ENCODE peak calls at places on chromosomes 1 and 21, in ten cellular contexts. D, W, Z, P, L, H, C, O, Q and X are unnamed samples.

GRCh38 chr1:206699626-206700025 is 14.9 kb downstream of the MAPKAPK2 start:
- DNase-seq in O (no peak), Z (no peak), W (no peak), Q (no peak), C (peak), H (no peak), D (no peak), P (no peak), L (peak), X (no peak)

GRCh38 chr1:248710305-248710900 is 7.8 kb upstream of the OR14I1 start:
- DNase-seq in H (no peak), Q (no peak), P (no peak), Z (no peak), O (no peak), L (no peak), C (no peak), W (no peak), D (no peak), X (no peak)

GRCh38 chr21:7917729-7918128 is 2603.7 kb upstream of the TPTE start:
- DNase-seq in Q (no peak), H (no peak), P (no peak), Z (no peak), L (no peak), W (no peak), C (no peak), D (no peak), O (no peak), X (no peak)

GRCh38 chr1:6275826-6276764 is 15.2 kb upstream of the GPR153 start:
- DNase-seq in L (peak), Q (no peak), P (no peak), H (peak), Z (peak), C (peak), D (peak), O (peak), W (no peak), X (no peak)

GRCh38 chr1:165551469-165551868 is 7.7 kb downstream of the LRRC52 start:
- DNase-seq in P (no peak), W (no peak), L (no peak), Z (no peak), Q (no peak), H (no peak), O (no peak), C (no peak), D (no peak), X (no peak)

GRCh38 chr1:92482665-92483441 is 3.9 kb downstream of the GFI1 start:
- DNase-seq in W (peak), P (no peak), Q (no peak), D (peak), Z (no peak), C (peak), O (no peak), H (no peak), L (no peak), X (no peak)

GRCh38 chr1:201349091-201349490 is 28.4 kb downstream of the TNNT2 start:
- DNase-seq in H (no peak), P (no peak), Z (no peak), W (no peak), D (no peak), C (no peak), O (no peak), L (no peak), Q (no peak), X (no peak)

GRCh38 chr1:167202049-167202448 is 18.6 kb upstream of the POU2F1 start:
- DNase-seq in Z (no peak), P (no peak), L (no peak), W (no peak), Q (no peak), H (no peak), D (no peak), C (no peak), O (no peak), X (no peak)

GRCh38 chr1:94130851-94131595 is 10.1 kb upstream of the ABCA4 start:
- DNase-seq in C (peak), D (no peak), L (peak), O (no peak), P (peak), Z (no peak), W (no peak), Q (no peak), H (peak), X (no peak)

GRCh38 chr1:182166321-182166720 is 104.8 kb upstream of the ZNF648 start:
- DNase-seq in L (no peak), P (no peak), H (no peak), Z (no peak), O (no peak), C (no peak), W (no peak), D (no peak), Q (no peak), X (no peak)

GRCh38 chr1:55965981-55966461 is 613.3 kb downstream of the PLPP3 start:
- DNase-seq in P (peak), Z (no peak), H (peak), D (no peak), O (no peak), C (no peak), L (no peak), Q (no peak), W (no peak), X (no peak)

GRCh38 chr1:221100196-221100950 is 221.1 kb downstream of the HLX start:
- DNase-seq in Z (no peak), P (no peak), L (peak), O (no peak), C (peak), W (no peak), Q (no peak), D (no peak), H (peak), X (no peak)

GRCh38 chr21:38268859-38269566 is 12.2 kb downstream of the KCNJ15 start:
- DNase-seq in Q (no peak), Z (no peak), H (no peak), W (no peak), C (no peak), P (peak), D (no peak), L (no peak), O (no peak), X (no peak)

GRCh38 chr1:71660417-71660816 is 579.6 kb upstream of the ZRANB2 start:
- DNase-seq in H (peak), O (no peak), Q (no peak), L (no peak), Z (no peak), P (no peak), D (no peak), C (peak), W (no peak), X (no peak)